ENCODE peak calls at places on chromosomes 2 and 18, in four cellular contexts. T is neural progenitor cell, M is A549, I is neural crest cell. L is an unnamed sample.

GRCh38 chr2:68612765-68613519 is 30.4 kb upstream of the PROKR1 start:
- DNase-seq in T (no peak), M (no peak), I (no peak), L (no peak)

GRCh38 chr2:5589183-5589582 is 103.0 kb upstream of the SOX11 start:
- DNase-seq in T (no peak), M (no peak), I (no peak), L (no peak)

GRCh38 chr2:54468643-54469042 is 12.5 kb downstream of the SPTBN1 start:
- DNase-seq in T (no peak), M (no peak), I (no peak), L (no peak)

GRCh38 chr2:109330056-109330455 is 201.1 kb downstream of the SH3RF3 start:
- DNase-seq in T (no peak), M (no peak), I (no peak), L (no peak)

GRCh38 chr2:180657054-180657453 is 323.4 kb upstream of the UBE2E3 start:
- DNase-seq in T (no peak), M (peak), I (no peak), L (no peak)

GRCh38 chr2:213848631-213849030 is 562.2 kb upstream of the VWC2L start:
- DNase-seq in T (no peak), M (no peak), I (no peak), L (no peak)

GRCh38 chr2:10787176-10787968 is 25.2 kb downstream of the PDIA6 start:
- DNase-seq in T (peak), M (peak), I (no peak), L (peak)

GRCh38 chr2:104254017-104254416 is 599.9 kb upstream of the POU3F3 start:
- DNase-seq in T (no peak), M (no peak), I (no peak), L (no peak)

GRCh38 chr18:48777026-48777736 is 173.6 kb downstream of the SMAD7 start:
- DNase-seq in T (peak), M (peak), I (peak), L (peak)

GRCh38 chr2:157627594-157628281 is 926 bp downstream of the ACVR1C start:
- DNase-seq in T (peak), M (no peak), I (no peak), L (peak)

GRCh38 chr2:238518127-238518827 is 91.5 kb downstream of the ASB1 start:
- DNase-seq in T (no peak), M (no peak), I (no peak), L (no peak)

GRCh38 chr18:76443519-76444435 is 51.3 kb downstream of the ZNF516 start:
- DNase-seq in T (no peak), M (no peak), I (no peak), L (no peak)

GRCh38 chr2:105287692-105288091 is 41.8 kb downstream of the TGFBRAP1 start:
- DNase-seq in T (peak), M (peak), I (peak), L (peak)

GRCh38 chr2:19474128-19474527 is 115.7 kb upstream of the OSR1 start:
- DNase-seq in T (no peak), M (no peak), I (no peak), L (peak)

GRCh38 chr2:26988165-26988879 is 17.9 kb downstream of the MAPRE3 start:
- DNase-seq in T (no peak), M (no peak), I (no peak), L (no peak)

GRCh38 chr2:57881998-57882884 is 164.4 kb upstream of the VRK2 start:
- DNase-seq in T (no peak), M (peak), I (no peak), L (no peak)

GRCh38 chr2:62412347-62412742 is 93.7 kb downstream of the TMEM17 start:
- DNase-seq in T (no peak), M (no peak), I (no peak), L (no peak)

GRCh38 chr2:128580988-128581848 is 262.6 kb upstream of the HS6ST1 start:
- DNase-seq in T (no peak), M (no peak), I (no peak), L (no peak)

GRCh38 chr18:35355140-35355618 is 11.0 kb upstream of the ZNF24 start:
- DNase-seq in T (peak), M (peak), I (peak), L (peak)

GRCh38 chr2:177741866-177742265 is 330.7 kb downstream of the PDE11A start:
- DNase-seq in T (no peak), M (no peak), I (no peak), L (no peak)

GRCh38 chr2:30514134-30514860 is 67.3 kb downstream of the LCLAT1 start:
- DNase-seq in T (no peak), M (no peak), I (no peak), L (no peak)

GRCh38 chr2:63048367-63049171 is 2.1 kb upstream of the OTX1 start:
- DNase-seq in T (peak), M (no peak), I (peak), L (peak)

GRCh38 chr2:51006641-51007040 is 25.3 kb downstream of the NRXN1 start:
- DNase-seq in T (no peak), M (no peak), I (no peak), L (no peak)

GRCh38 chr2:53530126-53530525 is 237.5 kb upstream of the CHAC2 start:
- DNase-seq in T (no peak), M (no peak), I (no peak), L (no peak)

GRCh38 chr2:25145803-25146202 is 22.6 kb downstream of the POMC start:
- DNase-seq in T (no peak), M (no peak), I (no peak), L (peak)

GRCh38 chr18:63112681-63113080 is 206.9 kb downstream of the BCL2 start:
- DNase-seq in T (no peak), M (no peak), I (no peak), L (no peak)

GRCh38 chr2:159773426-159773825 is 24.6 kb downstream of the CD302 start:
- DNase-seq in T (no peak), M (peak), I (no peak), L (no peak)

GRCh38 chr2:238440767-238441166 is 14.0 kb downstream of the ASB1 start:
- DNase-seq in T (no peak), M (no peak), I (no peak), L (no peak)

GRCh38 chr2:65292461-65293127 is 65.0 kb downstream of the ACTR2 start:
- DNase-seq in T (no peak), M (no peak), I (no peak), L (no peak)

GRCh38 chr2:144703852-144704324 is 184.0 kb upstream of the ZEB2 start:
- DNase-seq in T (no peak), M (peak), I (no peak), L (peak)

GRCh38 chr2:71801969-71802368 is 345.7 kb downstream of the CYP26B1 start:
- DNase-seq in T (peak), M (peak), I (peak), L (peak)

GRCh38 chr2:218814540-218815243 is 16.9 kb downstream of the PRKAG3 start:
- DNase-seq in T (no peak), M (no peak), I (no peak), L (no peak)

DNA sequence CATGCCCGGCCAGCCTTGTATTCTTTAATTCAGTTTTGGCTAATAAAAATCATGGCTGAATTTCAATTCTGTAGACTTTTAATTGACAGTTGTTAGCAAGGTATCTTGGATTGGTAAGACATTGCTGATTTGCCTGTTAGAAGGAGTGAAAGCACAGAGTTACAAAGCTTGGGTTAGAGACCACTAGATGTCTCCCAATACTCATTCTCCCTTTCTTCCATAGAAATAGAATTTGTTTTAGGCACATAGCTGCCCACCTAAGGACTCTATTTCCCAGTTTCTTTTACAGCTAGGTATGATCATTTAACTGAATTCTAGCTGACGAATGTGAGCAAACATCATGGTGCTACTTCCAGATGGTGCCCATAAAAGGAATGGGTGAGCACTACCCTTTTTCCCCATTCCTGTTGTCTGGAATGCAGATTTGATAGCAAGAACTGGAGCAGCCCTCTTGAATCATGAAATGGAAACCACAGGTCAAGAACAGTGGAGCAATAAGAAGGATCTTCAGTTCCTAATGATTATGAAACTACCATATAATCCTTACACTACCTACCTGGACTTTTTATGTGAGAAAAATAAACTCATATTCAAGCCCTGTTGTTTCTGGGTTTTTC is 17.5 kb downstream of the PECR start:
- DNase-seq in T (peak), M (no peak), I (no peak), L (no peak)
- TF ChIP-seq CTCF in T (peak), M (peak), I (peak), L (no peak)

DNA sequence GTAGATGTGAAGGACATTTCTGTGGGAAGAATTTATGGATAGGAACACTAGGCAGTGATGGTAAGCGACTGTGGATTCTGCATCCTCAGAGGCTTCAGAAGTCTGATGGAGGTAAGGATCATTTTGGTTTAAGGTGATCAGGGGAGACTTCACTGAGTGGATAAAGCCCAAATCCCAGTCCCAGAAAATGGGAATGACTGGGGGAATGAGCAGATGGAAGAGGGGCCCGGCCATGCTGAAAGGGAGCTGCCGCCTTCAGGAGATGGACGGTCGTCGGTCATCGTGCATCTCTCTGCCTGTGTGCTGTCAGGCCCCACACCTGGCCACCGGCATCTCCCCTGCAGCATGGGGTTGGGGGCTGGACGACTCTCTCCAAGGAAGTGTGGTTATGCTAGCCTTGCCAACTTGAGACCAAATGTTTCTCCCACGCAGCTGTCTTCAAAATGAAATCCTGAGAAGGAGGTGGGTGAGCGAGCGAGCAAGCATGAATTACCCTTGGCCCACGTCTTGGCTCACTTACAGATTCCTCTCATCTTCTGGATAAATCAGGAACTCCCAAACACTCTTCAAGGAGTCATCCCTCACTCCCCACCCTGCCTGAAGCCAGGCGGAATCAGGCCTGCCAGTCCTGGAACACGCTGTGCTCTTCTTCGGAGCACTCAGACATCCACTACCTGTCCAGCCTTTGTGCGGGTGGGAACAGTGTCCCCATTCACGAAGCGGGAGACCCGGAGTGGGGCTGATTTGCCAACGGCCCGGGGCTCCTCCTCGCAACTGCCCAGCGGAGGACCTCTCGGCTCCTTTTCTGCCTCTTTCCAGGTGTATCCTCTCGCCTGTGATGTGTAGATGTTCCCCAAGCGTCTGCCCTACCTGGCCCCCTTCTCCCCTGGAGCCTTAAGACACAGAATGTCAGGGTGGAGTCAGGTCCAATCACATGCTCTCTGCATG is 85.6 kb downstream of the PRKCE start:
- DNase-seq in T (no peak), M (no peak), I (no peak), L (no peak)
- TF ChIP-seq CTCF in T (no peak), M (no peak), I (no peak), L (no peak)

DNA sequence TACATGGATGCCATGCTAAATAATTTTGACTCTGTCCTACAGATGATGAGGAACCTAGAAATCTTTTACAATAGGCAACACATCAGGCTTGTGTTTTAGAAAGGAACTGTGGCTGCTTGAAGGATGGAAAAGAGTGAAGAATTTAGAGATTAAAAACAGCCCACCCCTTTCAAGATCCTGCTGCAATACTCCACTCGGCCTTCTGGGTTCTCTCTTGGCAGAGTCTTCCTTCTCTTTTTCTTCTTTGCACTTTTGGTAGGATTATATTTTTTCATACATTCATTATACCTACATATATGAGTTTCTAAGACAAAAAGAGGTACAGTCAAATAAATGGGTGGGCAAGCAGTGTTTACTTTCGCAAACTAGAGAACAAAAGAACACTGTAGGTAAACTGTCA is 474.3 kb downstream of the ERBB4 start:
- DNase-seq in T (no peak), M (no peak), I (no peak), L (no peak)
- TF ChIP-seq CTCF in T (peak), M (no peak), I (no peak), L (no peak)

GRCh38 chr2:45072064-45072861 is 63.0 kb upstream of the SIX2 start:
- DNase-seq in T (no peak), M (no peak), I (no peak), L (no peak)

GRCh38 chr2:45068643-45069140 is 59.4 kb upstream of the SIX2 start:
- DNase-seq in T (no peak), M (no peak), I (no peak), L (no peak)

GRCh38 chr2:45072862-45073237 is 63.6 kb upstream of the SIX2 start:
- DNase-seq in T (no peak), M (no peak), I (no peak), L (no peak)

GRCh38 chr2:45069711-45070664 is 60.7 kb upstream of the SIX2 start:
- DNase-seq in T (peak), M (no peak), I (no peak), L (no peak)

GRCh38 chr2:45067859-45068642 is 58.8 kb upstream of the SIX2 start:
- DNase-seq in T (peak), M (no peak), I (no peak), L (no peak)
- TF ChIP-seq CTCF in T (no peak), M (no peak), I (no peak), L (no peak)

GRCh38 chr2:227404575-227404974 is 16.8 kb upstream of the SCYGR1 start:
- DNase-seq in T (no peak), M (peak), I (no peak), L (no peak)

GRCh38 chr2:227406177-227407031 is 18.7 kb upstream of the SCYGR1 start:
- DNase-seq in T (peak), M (peak), I (peak), L (peak)

GRCh38 chr2:227411320-227411989 is 23.7 kb upstream of the SCYGR1 start:
- DNase-seq in T (no peak), M (peak), I (no peak), L (peak)

GRCh38 chr2:227410191-227410590 is 22.4 kb upstream of the SCYGR1 start:
- DNase-seq in T (no peak), M (no peak), I (no peak), L (no peak)

GRCh38 chr2:227407601-227408089 is 19.9 kb upstream of the SCYGR1 start:
- DNase-seq in T (peak), M (peak), I (no peak), L (no peak)
- TF ChIP-seq CTCF in T (no peak), M (peak), I (no peak), L (no peak)

DNA sequence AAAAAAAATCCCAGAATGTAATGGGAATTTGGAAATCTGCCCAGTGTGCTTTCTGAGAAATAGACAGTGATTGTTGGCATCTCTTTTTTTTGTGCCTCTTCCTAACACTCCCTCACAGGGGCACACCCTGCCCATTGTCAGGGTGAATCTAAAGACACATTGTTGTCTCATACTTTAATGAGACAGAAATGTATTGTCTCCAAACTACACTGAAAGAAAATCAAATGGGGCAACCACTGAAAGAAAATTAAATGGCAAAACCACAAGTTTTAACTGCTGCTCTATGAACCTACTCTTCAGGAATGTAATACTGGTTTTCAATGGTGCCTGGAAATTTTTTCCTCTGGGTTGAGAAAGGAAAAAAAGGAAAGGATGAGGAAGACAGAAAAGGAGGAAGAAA is 43.2 kb upstream of the GLS start:
- DNase-seq in T (no peak), M (peak), I (no peak), L (no peak)
- TF ChIP-seq CTCF in T (no peak), M (no peak), I (no peak), L (no peak)

GRCh38 chr2:237132799-237133198 is 47.1 kb downstream of the COPS8 start:
- DNase-seq in T (peak), M (peak), I (no peak), L (no peak)
- TF ChIP-seq CTCF in T (peak), M (peak), I (peak), L (peak)

GRCh38 chr2:42386684-42387083 is 25.7 kb upstream of the COX7A2L start:
- DNase-seq in T (no peak), M (peak), I (no peak), L (peak)
- TF ChIP-seq CTCF in T (peak), M (peak), I (peak), L (peak)

DNA sequence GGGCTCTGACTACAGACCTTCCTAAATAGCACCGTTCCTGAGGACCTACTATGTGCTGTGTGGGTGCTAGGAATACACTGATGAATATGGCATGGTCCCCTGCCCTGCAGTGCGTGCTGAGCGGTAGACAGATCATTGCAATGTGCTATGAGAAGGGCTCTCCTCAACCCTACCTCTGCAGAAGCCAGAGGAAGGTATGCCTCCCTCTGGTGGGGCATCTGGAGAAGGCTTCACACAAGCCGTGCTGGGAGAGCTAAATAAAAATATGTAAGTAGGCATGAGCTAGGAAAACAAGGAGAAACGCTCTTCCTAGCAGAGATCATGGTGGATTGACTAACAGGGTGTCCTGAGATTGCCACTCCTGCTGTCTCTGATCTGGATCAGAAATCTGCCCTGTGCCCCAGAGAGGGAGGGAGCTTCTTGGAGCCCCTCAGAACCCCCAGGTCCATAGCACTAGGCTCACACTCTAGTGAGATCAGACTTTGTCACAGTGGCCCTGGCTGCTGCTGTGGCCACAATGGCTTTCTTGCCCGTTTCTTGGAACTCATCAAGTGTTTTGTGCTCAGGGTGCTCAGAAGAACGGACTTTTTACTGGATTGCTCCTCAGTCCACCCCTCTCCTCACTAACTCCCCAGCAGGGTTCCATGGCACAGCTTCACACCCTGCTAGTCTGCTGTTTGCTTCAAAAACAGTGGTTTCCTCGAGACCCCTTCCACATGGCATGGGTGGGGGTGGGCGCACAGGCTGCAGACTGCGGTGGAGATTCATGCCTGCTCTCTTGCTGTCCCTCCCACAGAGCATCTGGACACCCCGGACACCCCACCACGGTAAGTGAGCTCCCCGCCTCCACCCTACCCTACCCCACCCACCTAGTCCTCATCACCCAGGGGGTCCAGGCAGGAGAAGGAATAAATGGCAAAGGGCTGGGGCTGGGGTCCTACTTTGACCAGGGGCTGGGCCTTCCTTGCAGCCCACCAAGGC is 14.2 kb downstream of the SIGLEC15 start:
- DNase-seq in T (peak), M (peak), I (no peak), L (peak)
- TF ChIP-seq CTCF in T (peak), M (peak), I (peak), L (peak)

GRCh38 chr2:86195055-86195807 is at the start of gene IMMT:
- DNase-seq in T (peak), M (peak), I (peak), L (peak)
- TF ChIP-seq CTCF in T (no peak), M (no peak), I (no peak), L (no peak)